ENCODE peak calls at places on chromosomes 12 and 14, in five cellular contexts. K is HCT116, H is GM12878, C is endothelial cell of umbilical vein, Y is neural progenitor cell. L is an unnamed sample.

GRCh38 chr14:93160353-93160801 is 24.3 kb downstream of the MOAP1 start:
- DNase-seq in H (no peak), C (no peak), Y (peak; percentile 45), K (peak; percentile 21), L (peak; percentile 48)

GRCh38 chr12:22684526-22685118 is 59.7 kb downstream of the ETNK1 start:
- DNase-seq in Y (peak; percentile 45), H (peak; percentile 11), K (peak; percentile 22), C (peak; percentile 71), L (peak; percentile 68)

GRCh38 chr14:85197976-85198375 is 332.0 kb upstream of the FLRT2 start:
- DNase-seq in C (peak; percentile 58), K (no peak), Y (no peak), H (no peak), L (peak; percentile 67)

GRCh38 chr14:73188501-73188903 is 48.8 kb upstream of the PAPLN start:
- DNase-seq in C (no peak), H (no peak), K (no peak), Y (no peak), L (no peak)

GRCh38 chr14:60092516-60092915 is 793 bp downstream of the PCNX4 start:
- DNase-seq in C (no peak), K (no peak), Y (peak; percentile 32), H (no peak), L (peak; percentile 45)

GRCh38 chr12:19895609-19896008 is 456.3 kb downstream of the AEBP2 start:
- DNase-seq in C (peak; percentile 60), K (no peak), Y (no peak), H (no peak), L (no peak)

GRCh38 chr14:99304208-99304607 is 32.2 kb upstream of the BCL11B start:
- DNase-seq in Y (no peak), H (no peak), K (no peak), C (no peak), L (no peak)

GRCh38 chr12:125493704-125494308 is 428.6 kb downstream of the AACS start:
- DNase-seq in C (no peak), Y (no peak), K (no peak), H (no peak), L (no peak)

GRCh38 chr14:102728509-102728908 is 48.7 kb upstream of the TRAF3 start:
- DNase-seq in K (no peak), H (no peak), Y (no peak), C (no peak), L (no peak)

GRCh38 chr12:118402251-118402650 is 25.9 kb downstream of the SUDS3 start:
- DNase-seq in Y (no peak), C (peak; percentile 16), K (no peak), H (no peak), L (no peak)

GRCh38 chr12:85688837-85689236 is 147.4 kb downstream of the RASSF9 start:
- DNase-seq in H (no peak), Y (no peak), C (peak; percentile 13), K (no peak), L (no peak)

GRCh38 chr12:15834575-15834974 is 45.4 kb upstream of the EPS8 start:
- DNase-seq in Y (no peak), C (no peak), K (no peak), H (no peak), L (no peak)

GRCh38 chr12:79360269-79360668 is 330.5 kb downstream of the PAWR start:
- DNase-seq in H (no peak), Y (no peak), C (peak; percentile 81), K (no peak), L (no peak)

GRCh38 chr12:123757555-123757954 is 4.5 kb upstream of the DNAH10 start:
- DNase-seq in Y (no peak), K (no peak), H (no peak), C (no peak), L (no peak)

GRCh38 chr12:50734409-50735263 is 29.3 kb upstream of the ATF1 start:
- DNase-seq in K (peak; percentile 6), Y (peak; percentile 60), C (peak; percentile 39), H (no peak), L (peak; percentile 72)

GRCh38 chr12:123232807-123233504 is at the start of the genes MPHOSPH9 and MTRFR:
- DNase-seq in Y (peak; percentile 100), C (peak; percentile 100), H (peak; percentile 100), K (peak; percentile 99), L (peak; percentile 100)

GRCh38 chr12:26953447-26953846 is 15.2 kb downstream of the FGFR1OP2 start:
- DNase-seq in H (no peak), K (no peak), C (no peak), Y (no peak), L (no peak)

GRCh38 chr12:79873223-79873622 is 61.7 kb downstream of the PPP1R12A start:
- DNase-seq in Y (no peak), K (no peak), C (no peak), H (no peak), L (no peak)

GRCh38 chr12:120538281-120539156 is 4.4 kb downstream of the RNF10 start:
- DNase-seq in Y (no peak), K (no peak), H (no peak), C (peak; percentile 90), L (peak; percentile 61)

GRCh38 chr14:54207476-54207875 is 189.3 kb upstream of the CDKN3 start:
- DNase-seq in Y (no peak), H (no peak), C (no peak), K (no peak), L (no peak)

GRCh38 chr12:111447571-111448265 is 42.0 kb downstream of the SH2B3 start:
- DNase-seq in H (no peak), C (no peak), Y (no peak), K (no peak), L (peak; percentile 3)

GRCh38 chr14:51167587-51168219 is 72.3 kb upstream of the TMX1 start:
- DNase-seq in Y (no peak), H (no peak), K (no peak), C (no peak), L (no peak)

GRCh38 chr12:131832393-131833231 is 4.4 kb downstream of the MMP17 start:
- DNase-seq in C (no peak), K (no peak), H (no peak), Y (no peak), L (peak; percentile 83)

GRCh38 chr12:50764861-50765324 is 992 bp downstream of the ATF1 start:
- DNase-seq in H (no peak), C (peak; percentile 51), Y (no peak), K (no peak), L (peak; percentile 68)

GRCh38 chr12:111446044-111446581 is 40.4 kb downstream of the SH2B3 start:
- DNase-seq in H (no peak), Y (no peak), C (peak; percentile 97), K (no peak), L (peak; percentile 82)

GRCh38 chr14:28759056-28759657 is 7.4 kb upstream of the FOXG1 start:
- DNase-seq in C (no peak), H (no peak), K (no peak), Y (peak; percentile 65), L (no peak)
- TF ChIP-seq EZH2 in C (peak; percentile 79), H (no peak), K (no peak), Y (no peak), L (no peak)

DNA sequence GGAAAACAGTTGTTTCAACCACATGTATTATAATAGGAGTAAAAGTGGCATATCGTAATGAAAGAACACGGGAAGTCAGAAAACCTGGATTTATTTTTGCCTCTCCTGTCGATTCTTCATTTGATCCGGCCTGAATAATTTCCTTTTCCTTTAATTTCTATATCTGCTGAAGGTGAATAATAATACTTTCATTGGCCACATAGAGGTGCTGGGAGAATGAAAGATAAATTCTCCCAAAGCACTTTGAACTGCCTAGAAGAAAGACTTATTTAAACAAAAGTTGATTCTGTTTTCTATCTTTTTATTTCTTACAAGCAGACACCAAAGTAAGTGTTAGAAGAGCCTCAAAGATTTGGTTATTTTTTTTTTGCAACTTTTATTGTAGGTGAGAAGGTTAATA is 339.1 kb downstream of the RAD51B start:
- DNase-seq in Y (no peak), H (no peak), C (no peak), K (no peak), L (no peak)
- TF ChIP-seq CTCF in Y (no peak), H (no peak), C (no peak), K (no peak), L (no peak)

GRCh38 chr14:100902792-100903191 is 730 bp downstream of the RTL1 start:
- DNase-seq in C (no peak), K (no peak), Y (peak; percentile 64), H (no peak), L (no peak)

GRCh38 chr14:100905166-100905565 is 1.6 kb upstream of the RTL1 start:
- DNase-seq in C (no peak), H (no peak), K (no peak), Y (peak; percentile 26), L (no peak)

GRCh38 chr14:100903672-100904185 is at the start of gene RTL1:
- DNase-seq in C (no peak), Y (no peak), K (no peak), H (no peak), L (no peak)

GRCh38 chr14:100906420-100906819 is 2.9 kb upstream of the RTL1 start:
- DNase-seq in K (no peak), C (no peak), Y (peak; percentile 77), H (no peak), L (no peak)

DNA sequence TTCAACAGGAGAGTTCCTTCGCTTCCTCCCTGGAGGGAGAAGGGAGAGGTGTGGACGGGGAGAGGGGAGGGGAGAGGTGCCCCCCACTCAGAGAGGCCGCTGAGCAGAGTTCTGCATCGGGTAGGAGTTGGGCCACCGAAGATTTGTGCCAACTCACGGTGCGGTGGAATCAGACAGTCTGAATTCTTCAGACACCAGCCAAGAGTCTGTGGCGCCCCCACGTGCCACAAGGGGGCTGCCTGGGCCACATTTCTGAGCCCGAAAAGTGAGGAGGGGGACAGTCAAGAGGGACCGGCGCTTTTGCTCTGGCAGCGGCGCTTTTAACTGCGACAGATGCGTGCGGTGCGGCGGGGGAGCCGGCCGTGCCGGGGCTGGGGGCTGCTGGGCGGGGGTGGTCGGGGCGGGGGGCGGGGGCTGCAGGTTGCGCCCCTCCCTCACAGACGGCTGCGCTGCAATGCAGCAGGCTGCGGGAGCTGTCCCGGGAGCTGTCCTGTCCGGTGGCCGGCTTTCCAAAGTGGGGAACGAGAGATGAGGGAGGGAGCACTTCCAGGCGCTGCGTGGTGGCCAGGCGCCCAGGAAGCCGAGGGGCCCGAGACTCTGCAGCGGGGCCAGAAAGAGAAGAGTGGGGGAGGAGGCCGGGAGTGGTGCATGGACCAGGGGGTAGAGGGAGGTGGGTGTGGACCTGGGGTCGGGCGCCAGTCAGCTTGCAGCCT is 941 bp upstream of the RTL1 start:
- DNase-seq in C (no peak), H (no peak), Y (peak; percentile 94), K (no peak), L (peak; percentile 48)
- TF ChIP-seq EZH2 in C (peak; percentile 39), H (no peak), Y (no peak), K (no peak), L (no peak)

DNA sequence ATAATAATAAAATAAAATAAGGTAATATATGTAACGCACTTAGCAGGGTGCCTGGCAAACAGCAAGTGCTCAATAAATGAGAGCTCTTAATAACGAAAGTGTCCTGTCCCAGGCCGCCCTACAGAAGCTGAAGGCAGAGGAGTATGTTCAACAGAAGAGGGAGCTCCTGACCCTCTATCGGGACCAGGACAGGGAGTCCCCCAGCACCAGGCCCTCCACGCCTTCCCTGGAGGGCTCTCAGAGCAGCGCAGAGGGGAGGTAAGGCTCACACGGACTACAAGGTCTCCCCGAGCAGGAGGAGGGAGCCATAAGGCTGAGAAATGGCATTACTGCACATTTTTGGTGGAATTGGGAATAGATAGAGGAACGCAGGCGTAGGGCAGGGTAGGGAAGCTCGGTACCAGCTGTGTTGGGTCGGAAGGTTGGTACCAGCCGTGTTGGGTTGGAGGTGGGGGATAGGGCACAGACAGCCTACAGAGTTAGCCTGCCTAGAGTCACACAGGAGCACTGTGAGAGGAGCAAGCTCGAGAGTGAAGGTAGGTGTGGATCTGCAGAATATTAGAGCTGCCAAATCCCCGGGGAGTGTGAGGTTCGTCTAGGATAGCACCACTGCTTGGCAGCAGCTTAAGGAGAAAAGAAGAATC is 15.4 kb downstream of the TNFRSF1A start:
- DNase-seq in C (peak; percentile 49), Y (peak; percentile 83), K (no peak), H (no peak), L (peak; percentile 82)
- TF ChIP-seq CTCF in C (peak; percentile 19), Y (peak; percentile 62), K (peak; percentile 42), H (peak; percentile 28), L (peak; percentile 53)

L was measured in A673.